ENCODE peak calls at places on chromosomes 7 and 10, in four cellular contexts. One of them, this sample, is unnamed.

GRCh38 chr10:126133906-126134703 is 237.7 kb downstream of the FANK1 start:
- DNase-seq in left ventricle myocardium superior: no peak
- DNase-seq in putamen: no peak
- DNase-seq in anterior cingulate cortex: no peak
- DNase-seq in this sample: peak

GRCh38 chr7:48118041-48118440 is 29.0 kb downstream of the UPP1 start:
- DNase-seq in left ventricle myocardium superior: no peak
- DNase-seq in putamen: peak
- DNase-seq in anterior cingulate cortex: no peak
- DNase-seq in this sample: no peak

GRCh38 chr10:72058989-72059842 is 29.1 kb downstream of the SPOCK2 start:
- DNase-seq in left ventricle myocardium superior: no peak
- DNase-seq in putamen: no peak
- DNase-seq in anterior cingulate cortex: no peak
- DNase-seq in this sample: peak

GRCh38 chr7:125492521-125492920 is 562.9 kb upstream of the POT1 start:
- DNase-seq in left ventricle myocardium superior: no peak
- DNase-seq in putamen: no peak
- DNase-seq in anterior cingulate cortex: no peak
- DNase-seq in this sample: no peak

GRCh38 chr10:71070741-71071140 is 141.6 kb upstream of the UNC5B start:
- DNase-seq in left ventricle myocardium superior: peak
- DNase-seq in putamen: no peak
- DNase-seq in anterior cingulate cortex: no peak
- DNase-seq in this sample: no peak

GRCh38 chr10:118488710-118489497 is 106.5 kb downstream of the PRLHR start:
- DNase-seq in left ventricle myocardium superior: no peak
- DNase-seq in putamen: no peak
- DNase-seq in anterior cingulate cortex: no peak
- DNase-seq in this sample: no peak

GRCh38 chr10:30536578-30536977 is 93.0 kb downstream of the LYZL2 start:
- DNase-seq in left ventricle myocardium superior: no peak
- DNase-seq in putamen: no peak
- DNase-seq in anterior cingulate cortex: no peak
- DNase-seq in this sample: no peak

GRCh38 chr7:55274156-55274555 is 91.0 kb upstream of the LANCL2 start:
- DNase-seq in left ventricle myocardium superior: no peak
- DNase-seq in putamen: no peak
- DNase-seq in anterior cingulate cortex: no peak
- DNase-seq in this sample: no peak

This sample was measured in iris pigment epithelial cell.